ENCODE peak calls at places on chromosomes 3 and 15, in seven cellular contexts. M, U, R, Y, N, F and B are unnamed samples.

GRCh38 chr3:182284793-182285192 is 508.5 kb upstream of the ATP11B start:
- DNase-seq in M (no peak), F (no peak), R (no peak), U (no peak), N (no peak), Y (no peak), B (no peak)

GRCh38 chr3:77038928-77039605 is 832 bp upstream of the ROBO2 start:
- DNase-seq in R (peak; percentile 2), F (no peak), Y (peak; percentile 75), M (peak; percentile 11), N (no peak), U (peak; percentile 48), B (no peak)

GRCh38 chr15:63072023-63072650 is 29.6 kb downstream of the TPM1 start:
- DNase-seq in U (no peak), N (no peak), R (no peak), F (no peak), M (no peak), Y (no peak), B (no peak)

GRCh38 chr15:36430280-36430679 is 149.1 kb upstream of the CDIN1 start:
- DNase-seq in U (no peak), F (no peak), N (no peak), M (no peak), Y (no peak), R (no peak), B (no peak)

GRCh38 chr3:35393916-35394315 is 245.4 kb upstream of the ARPP21 start:
- DNase-seq in Y (peak; percentile 19), M (no peak), R (peak; percentile 2), F (no peak), N (no peak), U (no peak), B (no peak)

GRCh38 chr3:67076607-67077006 is 78.5 kb downstream of the KBTBD8 start:
- DNase-seq in U (no peak), N (no peak), Y (no peak), F (no peak), M (no peak), R (no peak), B (no peak)

GRCh38 chr3:31743690-31744089 is 211.0 kb downstream of the STT3B start:
- DNase-seq in U (no peak), F (no peak), N (no peak), R (peak; percentile 48), M (no peak), Y (no peak), B (no peak)

GRCh38 chr3:25854635-25855034 is 64.7 kb downstream of the OXSM start:
- DNase-seq in U (no peak), R (peak; percentile 45), N (no peak), M (no peak), F (no peak), Y (peak; percentile 78), B (no peak)

GRCh38 chr3:111667621-111668239 is 72.6 kb upstream of the ZBED2 start:
- DNase-seq in F (peak; percentile 87), M (peak; percentile 61), N (peak; percentile 70), U (no peak), Y (peak; percentile 45), R (peak; percentile 48), B (peak; percentile 65)

GRCh38 chr3:187802928-187803259 is 57.6 kb upstream of the BCL6 start:
- DNase-seq in M (peak; percentile 46), N (peak; percentile 70), R (no peak), Y (no peak), U (no peak), F (peak; percentile 71), B (no peak)

GRCh38 chr3:183816681-183817080 is 8.7 kb downstream of the MAP6D1 start:
- DNase-seq in Y (peak; percentile 38), R (no peak), M (no peak), U (no peak), F (no peak), N (no peak), B (no peak)

GRCh38 chr15:53072077-53072476 is 281.9 kb upstream of the ONECUT1 start:
- DNase-seq in U (peak; percentile 59), Y (peak; percentile 8), F (no peak), R (peak; percentile 18), M (peak; percentile 8), N (no peak), B (no peak)

GRCh38 chr3:40615110-40615915 is 90.6 kb downstream of the ZNF621 start:
- DNase-seq in Y (no peak), M (no peak), F (no peak), U (no peak), N (no peak), R (no peak), B (no peak)

GRCh38 chr15:79412429-79412828 is 19.7 kb upstream of the MINAR1 start:
- DNase-seq in Y (no peak), F (no peak), M (no peak), N (no peak), U (no peak), R (no peak), B (no peak)

DNA sequence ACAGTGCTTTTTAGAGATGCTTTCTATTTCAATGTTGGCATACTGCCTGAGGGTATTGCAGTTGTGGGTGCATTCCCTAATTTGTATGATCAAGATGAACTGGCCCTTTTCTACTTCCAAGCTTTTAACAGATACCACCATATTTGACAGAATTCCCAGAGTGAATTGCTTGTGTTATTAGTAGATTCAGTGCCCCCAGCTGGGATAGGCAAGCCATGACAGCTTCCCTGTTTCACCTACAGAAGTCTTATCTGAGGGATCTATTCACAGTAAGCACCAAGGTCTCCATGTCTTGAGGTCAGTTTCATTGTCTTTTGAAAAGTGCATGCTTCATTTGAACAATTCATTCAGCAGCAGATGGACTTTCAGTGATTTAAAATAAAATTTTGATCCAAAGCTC is 68.8 kb upstream of the GOLGA6B start:
- DNase-seq in N (no peak), M (no peak), U (no peak), Y (peak; percentile 25), R (peak; percentile 34), F (no peak), B (no peak)
- TF ChIP-seq CTCF in N (no peak), M (peak; percentile 22), U (no peak), Y (peak; percentile 27), R (peak; percentile 37), F (no peak), B (no peak)

DNA sequence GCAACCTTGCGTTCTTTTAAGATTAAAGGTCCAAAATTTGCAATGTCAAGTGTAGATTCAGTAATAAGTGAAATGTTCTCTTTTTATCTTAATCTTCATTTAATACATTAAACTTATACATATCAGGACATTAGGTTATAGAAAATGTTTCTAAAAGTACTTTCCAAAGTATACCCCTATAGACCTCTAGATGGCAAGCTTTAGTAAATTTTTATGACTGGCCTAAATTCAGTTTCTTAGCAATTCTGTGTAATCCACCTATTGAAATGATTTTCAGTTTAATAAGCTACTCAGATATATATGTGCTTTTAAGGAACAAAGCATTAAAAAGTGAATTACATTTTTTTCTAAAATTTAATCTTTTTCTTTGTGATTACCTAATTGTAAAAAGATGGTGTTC is 342.2 kb downstream of the GBE1 start:
- DNase-seq in Y (peak; percentile 46), U (no peak), F (no peak), N (no peak), M (peak; percentile 8), R (peak; percentile 47), B (no peak)
- TF ChIP-seq CTCF in Y (peak; percentile 25), U (no peak), F (peak; percentile 25), N (peak; percentile 36), M (peak; percentile 31), R (peak; percentile 44), B (peak; percentile 49)

GRCh38 chr3:157064402-157064801 is 95.5 kb downstream of the CCNL1 start:
- DNase-seq in F (peak; percentile 38), N (peak; percentile 51), R (no peak), M (no peak), U (no peak), Y (no peak), B (peak; percentile 60)

GRCh38 chr3:157066335-157067071 is 93.4 kb downstream of the CCNL1 start:
- DNase-seq in Y (peak; percentile 33), N (no peak), F (no peak), M (no peak), R (peak; percentile 79), U (no peak), B (no peak)

GRCh38 chr3:157069406-157069805 is 90.5 kb downstream of the CCNL1 start:
- DNase-seq in R (no peak), U (no peak), F (no peak), M (no peak), N (no peak), Y (no peak), B (no peak)

GRCh38 chr3:157065201-157065600 is 94.7 kb downstream of the CCNL1 start:
- DNase-seq in U (no peak), N (no peak), M (no peak), Y (no peak), R (no peak), F (no peak), B (no peak)

DNA sequence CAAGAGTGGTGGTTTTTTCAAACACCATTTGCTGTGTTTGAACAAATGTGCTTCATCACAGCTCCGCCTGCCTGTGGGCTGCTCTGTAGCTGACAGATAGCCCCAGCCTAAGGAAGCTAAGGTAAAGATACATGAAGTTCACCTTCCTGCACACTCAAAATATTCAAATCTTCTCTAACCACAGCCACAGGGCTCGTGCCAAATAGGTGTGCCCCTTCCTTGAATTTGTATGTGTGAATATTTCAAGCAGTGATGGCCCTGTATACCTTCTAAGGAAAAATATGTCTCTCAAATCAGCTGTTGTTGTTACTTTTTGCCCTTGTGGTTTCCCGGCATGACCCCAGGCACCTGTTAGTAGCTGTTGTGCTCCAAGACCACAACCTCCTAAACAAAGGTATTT is 92.8 kb downstream of the CCNL1 start:
- DNase-seq in R (no peak), F (peak; percentile 35), N (no peak), M (no peak), U (no peak), Y (no peak), B (no peak)
- TF ChIP-seq CTCF in R (no peak), F (peak; percentile 18), N (no peak), M (peak; percentile 32), U (no peak), Y (no peak), B (no peak)

GRCh38 chr3:66053009-66053782 is 14.5 kb upstream of the MAGI1 start:
- DNase-seq in F (no peak), R (peak; percentile 91), N (no peak), U (no peak), Y (peak; percentile 42), M (no peak), B (peak; percentile 50)

GRCh38 chr3:66048051-66048395 is 9.3 kb upstream of the MAGI1 start:
- DNase-seq in F (no peak), N (no peak), R (peak; percentile 31), M (no peak), Y (peak; percentile 52), U (no peak), B (no peak)

GRCh38 chr3:66041828-66042227 is 3.1 kb upstream of the MAGI1 start:
- DNase-seq in N (no peak), F (no peak), U (no peak), R (no peak), M (no peak), Y (no peak), B (no peak)

DNA sequence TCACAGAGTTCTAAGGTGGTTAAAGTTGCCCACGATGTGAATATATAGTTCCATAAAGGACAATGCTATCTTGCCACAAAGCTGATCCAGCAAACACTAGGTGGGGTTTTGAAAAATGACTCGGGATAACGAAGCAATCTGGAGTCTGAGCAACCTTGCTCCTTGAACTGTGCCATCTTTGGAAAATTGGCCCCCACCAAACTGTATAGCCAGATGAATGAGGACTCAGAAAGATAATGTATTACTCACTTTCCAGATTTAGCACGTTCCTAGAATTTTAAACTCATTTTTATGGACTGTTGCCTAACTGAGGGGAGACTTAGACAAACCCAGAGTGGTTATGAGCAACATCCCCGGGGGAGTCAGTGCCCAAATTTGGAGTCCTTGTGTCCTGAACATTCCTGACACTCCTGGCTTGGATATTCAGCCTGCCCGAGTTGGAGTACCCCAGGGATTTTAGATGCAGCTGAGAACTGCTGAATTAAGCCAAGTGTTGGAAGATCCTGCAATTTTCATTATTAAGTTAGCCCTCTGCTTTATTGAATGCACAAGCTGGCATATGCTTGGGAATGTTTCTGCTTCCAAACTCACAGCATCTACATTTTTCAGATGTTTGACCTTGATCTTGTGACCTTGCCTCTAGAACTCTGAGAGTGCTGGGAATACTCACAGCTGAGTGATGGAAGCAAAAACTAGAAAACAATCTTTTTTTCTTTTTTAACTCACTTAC is 8.8 kb upstream of the MAGI1 start:
- DNase-seq in M (no peak), R (peak; percentile 94), N (no peak), Y (peak; percentile 91), U (no peak), F (no peak), B (no peak)
- TF ChIP-seq CTCF in M (no peak), R (no peak), N (no peak), Y (no peak), U (no peak), F (no peak), B (no peak)